ENCODE peak calls at places on chromosomes 12 and 14, in six cellular contexts. E, T, H, V, F and G are unnamed samples. For H3K27me3, the result is how much of the 10 kb centered on the place peaks cover.

GRCh38 chr14:89121961-89122675 is 294.9 kb downstream of the FOXN3 start:
- DNase-seq in T (no peak), V (no peak), E (no peak), H (no peak), F (no peak), G (no peak)

GRCh38 chr12:104672501-104673265 is 215.9 kb downstream of the CHST11 start:
- DNase-seq in F (peak), T (no peak), H (peak), E (peak), V (no peak), G (no peak)

GRCh38 chr14:21987937-21988336 is 314.3 kb upstream of the OR4E1 start:
- DNase-seq in T (peak), H (peak), E (peak), V (no peak), F (no peak), G (no peak)

GRCh38 chr14:105412768-105413541 is 6.7 kb upstream of the MTA1 start:
- DNase-seq in V (no peak), H (no peak), E (no peak), F (no peak), T (no peak), G (no peak)

GRCh38 chr14:81125536-81125935 is 95.2 kb downstream of the GTF2A1 start:
- DNase-seq in F (no peak), H (no peak), V (no peak), T (no peak), E (no peak), G (no peak)

GRCh38 chr14:68291820-68292219 is 472.2 kb downstream of the RAD51B start:
- DNase-seq in H (no peak), F (no peak), E (no peak), V (no peak), T (no peak), G (no peak)

GRCh38 chr14:20427231-20428009 is 8.5 kb downstream of the KLHL33 start:
- DNase-seq in H (peak), E (peak), V (no peak), T (peak), F (no peak), G (peak)

GRCh38 chr14:67491741-67492504 is 3.4 kb upstream of the TMEM229B start:
- DNase-seq in T (no peak), F (no peak), V (no peak), E (peak), H (no peak), G (no peak)

GRCh38 chr12:55847033-55847432 is 4.3 kb upstream of the MMP19 start:
- DNase-seq in T (peak), E (peak), V (no peak), H (peak), F (peak), G (peak)

GRCh38 chr14:75968461-75968860 is 13.3 kb downstream of the TGFB3 start:
- DNase-seq in E (peak), F (peak), T (no peak), H (no peak), V (no peak), G (no peak)

GRCh38 chr12:101459642-101460346 is 15.3 kb upstream of the SPIC start:
- DNase-seq in F (no peak), H (peak), E (peak), V (no peak), T (peak), G (no peak)

GRCh38 chr12:67795235-67795634 is 146.7 kb downstream of the DYRK2 start:
- DNase-seq in T (no peak), H (no peak), F (no peak), E (no peak), V (no peak), G (no peak)

GRCh38 chr14:50800032-50800431 is 30.9 kb downstream of the NIN start:
- DNase-seq in V (no peak), H (peak), E (peak), T (peak), F (no peak), G (no peak)

GRCh38 chr14:98321838-98322237 is 950.2 kb downstream of the BCL11B start:
- DNase-seq in T (no peak), F (no peak), V (no peak), E (no peak), H (no peak), G (no peak)

GRCh38 chr14:56794557-56795283 is 15.6 kb downstream of the OTX2 start:
- DNase-seq in V (no peak), E (no peak), T (no peak), F (no peak), H (no peak), G (no peak)

GRCh38 chr14:56796259-56796658 is 14.0 kb downstream of the OTX2 start:
- DNase-seq in T (no peak), H (no peak), E (no peak), F (no peak), V (no peak), G (no peak)

GRCh38 chr14:56797003-56797568 is 13.2 kb downstream of the OTX2 start:
- DNase-seq in V (no peak), H (no peak), E (peak), T (no peak), F (no peak), G (no peak)

GRCh38 chr14:56795284-56795622 is 15.0 kb downstream of the OTX2 start:
- DNase-seq in F (no peak), V (no peak), H (no peak), E (no peak), T (no peak), G (no peak)

DNA sequence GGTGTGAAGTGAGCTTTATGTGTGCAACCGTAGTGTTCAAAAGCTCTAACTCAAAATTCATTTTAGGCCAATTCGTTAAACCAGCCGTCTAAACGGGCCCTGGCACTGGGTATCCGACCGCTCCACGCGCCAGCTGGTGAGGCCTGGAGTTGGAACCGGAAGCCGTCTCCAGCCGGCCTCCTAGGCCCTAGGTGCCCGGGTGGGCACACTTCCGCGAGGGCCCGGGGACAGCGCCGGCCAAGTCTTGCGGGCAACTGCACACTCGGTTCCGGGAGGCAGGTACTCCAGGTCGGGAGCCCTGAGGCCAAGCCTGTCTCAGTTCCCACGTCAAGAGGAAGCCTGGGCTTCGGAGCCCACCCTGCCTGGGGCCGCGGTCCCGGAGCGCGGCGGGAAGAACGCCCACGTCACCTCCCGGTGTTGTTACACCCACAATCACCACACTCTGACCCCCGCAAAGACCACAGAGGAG is 16.2 kb downstream of the OTX2 start:
- DNase-seq in T (no peak), H (no peak), E (no peak), V (no peak), F (no peak), G (no peak)
- H3K27me3 ChIP-seq in T (under half), H (under half), E (half or more), V (under half), F (under half), G (half or more)

GRCh38 chr12:113233967-113234366 is 12.7 kb downstream of the TPCN1 start:
- DNase-seq in V (no peak), T (no peak), E (no peak), H (no peak), F (no peak), G (no peak)

GRCh38 chr12:113234483-113234882 is 13.2 kb downstream of the TPCN1 start:
- DNase-seq in E (no peak), H (no peak), T (no peak), F (no peak), V (no peak), G (no peak)

GRCh38 chr12:113232232-113232615 is 11.0 kb downstream of the TPCN1 start:
- DNase-seq in T (no peak), H (no peak), E (no peak), V (no peak), F (no peak), G (no peak)

GRCh38 chr12:113231275-113232231 is 10.3 kb downstream of the TPCN1 start:
- DNase-seq in H (peak), F (no peak), E (peak), V (no peak), T (peak), G (no peak)

DNA sequence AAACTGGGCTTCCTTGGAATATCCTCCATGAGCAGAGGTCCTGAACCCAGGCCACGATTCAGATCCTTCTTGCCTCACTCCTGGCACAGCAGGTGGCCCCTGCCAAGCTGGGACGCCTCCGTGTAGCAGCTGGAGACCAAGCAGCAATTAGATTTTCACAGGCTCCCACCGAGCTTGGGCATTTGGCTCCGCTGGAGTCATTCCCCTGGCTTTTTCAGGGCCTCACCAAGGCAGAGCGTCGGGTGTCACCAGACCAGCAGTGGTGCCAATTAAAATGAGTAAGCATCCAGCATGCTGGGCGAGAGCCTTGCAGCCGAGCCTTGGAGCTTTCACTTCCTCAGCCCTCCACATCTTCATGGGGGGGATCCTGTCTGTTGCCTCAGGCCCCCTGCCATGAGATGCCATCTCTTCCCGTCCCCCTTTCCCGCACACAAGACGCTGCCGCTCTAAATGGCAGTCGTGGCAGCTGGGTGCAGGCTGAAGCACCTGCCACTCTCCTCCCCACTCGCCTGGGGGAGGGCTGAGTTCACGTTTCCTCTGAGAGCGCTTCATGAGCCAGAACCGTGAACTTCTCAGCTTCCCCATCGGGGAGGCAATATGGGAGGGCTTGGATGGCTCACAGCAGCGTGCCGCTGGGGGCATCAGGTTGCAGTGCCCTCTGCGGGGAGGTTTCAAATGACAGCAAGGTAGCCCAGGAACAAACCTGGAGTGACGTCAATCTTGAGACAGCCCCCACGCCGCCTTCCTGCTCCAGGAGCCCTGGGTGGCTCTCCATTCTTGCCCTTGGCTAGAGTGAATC is 11.7 kb downstream of the TPCN1 start:
- DNase-seq in E (peak), F (no peak), T (no peak), H (no peak), V (no peak), G (no peak)
- H3K4me3 ChIP-seq in E (no peak), F (no peak), T (no peak), H (no peak), V (no peak), G (no peak)

GRCh38 chr12:51601241-51601640 is 10.2 kb downstream of the SCN8A start:
- DNase-seq in F (no peak), E (peak), T (no peak), H (peak), V (no peak), G (no peak)
- H3K27me3 ChIP-seq in F (under half), E (under half), T (under half), H (under half), V (under half), G (under half)

GRCh38 chr12:92654929-92655328 is 47.9 kb upstream of the PLEKHG7 start:
- DNase-seq in T (peak), H (peak), V (no peak), F (no peak), E (peak), G (no peak)

GRCh38 chr12:92650228-92650822 is 52.5 kb upstream of the PLEKHG7 start:
- DNase-seq in F (no peak), E (no peak), V (no peak), T (no peak), H (no peak), G (no peak)

GRCh38 chr12:92648242-92649031 is 54.4 kb upstream of the PLEKHG7 start:
- DNase-seq in T (no peak), E (peak), F (no peak), H (peak), V (no peak), G (no peak)

DNA sequence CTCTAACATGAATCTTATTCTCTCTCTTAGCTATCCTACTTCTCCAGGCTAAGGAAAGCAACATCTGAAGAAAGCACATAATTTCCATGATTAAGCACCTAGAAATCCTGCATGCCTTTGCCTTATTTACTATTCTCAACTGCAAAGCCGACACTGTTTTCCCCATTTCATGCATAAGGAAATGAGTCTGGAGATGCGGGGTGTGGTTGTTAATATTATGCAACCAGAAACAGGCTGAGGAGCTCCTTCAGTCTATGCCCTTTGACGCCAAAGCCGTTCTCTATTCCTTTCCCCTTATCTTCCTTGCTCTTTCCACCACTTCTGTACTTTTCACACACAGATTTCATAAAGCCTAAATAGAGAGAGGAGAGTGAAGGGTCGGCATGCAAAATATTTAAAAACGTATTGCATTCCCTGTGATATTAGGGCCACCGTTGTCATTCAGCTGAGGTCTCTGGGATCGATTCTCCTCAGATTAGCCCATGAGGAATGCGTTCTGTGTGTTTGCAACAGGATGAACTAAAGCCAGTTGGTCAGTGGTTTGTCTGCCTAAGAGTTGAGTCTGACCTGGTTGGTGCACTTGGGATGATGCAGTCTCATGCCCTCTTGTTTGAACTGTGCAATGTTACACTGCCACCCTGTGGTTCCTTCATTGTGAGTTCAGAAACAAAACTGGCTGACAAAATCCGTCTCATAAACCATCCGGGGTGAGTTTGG is 53.1 kb upstream of the PLEKHG7 start:
- DNase-seq in V (peak), F (peak), E (peak), T (peak), H (peak), G (peak)
- H3K4me3 ChIP-seq in V (no peak), F (no peak), E (peak), T (no peak), H (no peak), G (no peak)

GRCh38 chr12:52566847-52567291 is 6.8 kb downstream of the KRT74 start:
- DNase-seq in E (no peak), V (no peak), F (no peak), T (no peak), H (no peak), G (no peak)
- H3K27me3 ChIP-seq in E (half or more), V (under half), F (under half), T (under half), H (under half), G (under half)

DNA sequence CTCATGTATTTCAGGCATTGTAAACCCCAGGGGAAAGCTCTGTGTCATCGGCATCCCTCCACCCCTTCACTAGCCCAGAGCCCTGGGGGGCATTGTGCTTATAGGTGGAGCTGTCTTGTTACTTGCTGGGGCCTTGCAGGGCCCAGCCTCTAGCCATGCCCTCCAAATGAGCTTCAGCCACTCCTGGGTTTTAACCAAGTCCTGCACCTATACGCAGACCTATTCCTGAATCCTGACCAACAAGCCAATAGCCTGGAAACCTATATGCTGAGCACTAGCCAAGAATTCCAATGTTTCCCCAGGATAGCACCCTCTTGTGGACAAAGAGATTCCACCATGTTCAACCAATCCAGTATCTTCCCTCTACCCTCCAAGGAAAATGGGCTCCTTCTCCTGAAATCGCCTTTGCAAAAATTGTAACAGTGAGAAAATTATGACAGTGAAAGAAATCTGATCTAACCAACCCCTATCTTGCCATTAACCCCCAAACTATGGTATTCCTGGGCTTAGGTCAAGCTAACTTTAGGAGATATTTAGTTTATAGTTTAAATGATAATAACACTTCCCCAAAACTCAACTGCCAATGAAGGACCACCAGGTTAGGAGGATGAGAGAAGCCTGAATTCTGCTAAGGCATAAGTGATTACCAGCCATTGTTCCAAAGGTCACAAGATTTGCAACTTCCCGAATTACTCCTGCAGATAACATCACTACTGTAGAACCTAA is 55.5 kb downstream of the TTC7B start:
- DNase-seq in F (peak), V (no peak), T (peak), H (peak), E (peak), G (no peak)
- H3K4me3 ChIP-seq in F (no peak), V (no peak), T (no peak), H (no peak), E (no peak), G (no peak)

GRCh38 chr12:214005-214736 is at the start of gene SLC6A12:
- DNase-seq in F (no peak), T (no peak), V (no peak), E (peak), H (peak), G (no peak)
- H3K27me3 ChIP-seq in F (under half), T (under half), V (under half), E (under half), H (under half), G (half or more)

GRCh38 chr12:80936353-80936641 is 1.4 kb downstream of the LIN7A start:
- DNase-seq in T (no peak), E (no peak), F (no peak), H (no peak), V (no peak), G (no peak)
- H3K4me3 ChIP-seq in T (peak), E (peak), F (peak), H (peak), V (peak), G (peak)